ENCODE peak calls at places on chromosomes 16 and 17, in ten cellular contexts. W is sciatic nerve; Z is Daoy; V is effector memory CD4-positive, alpha-beta T cell; C is GM10248; T is NCI-H69; K is HAP-1; O is stimulated activated naive CD8-positive, alpha-beta T cell treated with anti-CD3 and anti-CD28 coated beads, Interleukin-15, amount 100 ng/mL, for 72 hours; G is effector CD4-positive, alpha-beta T cell; X is dorsolateral prefrontal cortex. F is an unnamed sample.

GRCh38 chr17:40871316-40871715 is 4.3 kb upstream of the KRT12 start:
- DNase-seq in W (no peak), Z (no peak), V (no peak), C (no peak), T (no peak), K (no peak), O (no peak), G (no peak), X (no peak), F (no peak)

GRCh38 chr16:4376126-4376819 is 4.6 kb downstream of the VASN start:
- DNase-seq in W (peak; percentile 93), Z (peak; percentile 71), V (no peak), C (no peak), T (no peak), K (no peak), O (no peak), G (no peak), X (peak; percentile 91), F (peak; percentile 91)

GRCh38 chr17:42989726-42990652 is 8.2 kb upstream of the RPL27 start:
- DNase-seq in W (no peak), Z (no peak), V (no peak), C (no peak), T (no peak), K (no peak), O (no peak), G (no peak), X (no peak), F (no peak)

GRCh38 chr16:24986512-24987303 is 28.5 kb downstream of the ARHGAP17 start:
- DNase-seq in W (no peak), Z (peak; percentile 67), V (no peak), C (no peak), T (no peak), K (no peak), O (no peak), G (no peak), X (peak; percentile 34), F (peak; percentile 36)

GRCh38 chr17:15456972-15457722 is 10.3 kb downstream of the CDRT4 start:
- DNase-seq in W (peak; percentile 83), Z (peak; percentile 76), V (no peak), C (no peak), T (no peak), K (no peak), O (no peak), G (no peak), X (peak; percentile 82), F (peak; percentile 85)

GRCh38 chr17:4301066-4301465 is 37.3 kb upstream of the ANKFY1 start:
- DNase-seq in W (no peak), Z (no peak), V (no peak), C (no peak), T (no peak), K (no peak), O (no peak), G (no peak), X (peak; percentile 20), F (no peak)

GRCh38 chr17:57251211-57251787 is 5.0 kb upstream of the MSI2 start:
- DNase-seq in W (no peak), Z (no peak), V (no peak), C (no peak), T (no peak), K (no peak), O (no peak), G (no peak), X (no peak), F (no peak)

GRCh38 chr16:6956511-6956910 is 376.1 kb upstream of the RBFOX1 start:
- DNase-seq in W (no peak), Z (no peak), V (no peak), C (no peak), T (no peak), K (no peak), O (no peak), G (no peak), X (no peak), F (no peak)

GRCh38 chr17:55133583-55133982 is 131.2 kb upstream of the HLF start:
- DNase-seq in W (no peak), Z (no peak), V (no peak), C (no peak), T (no peak), K (no peak), O (no peak), G (no peak), X (no peak), F (no peak)

GRCh38 chr16:15770512-15770911 is 86.3 kb downstream of the MYH11 start:
- DNase-seq in W (no peak), Z (peak; percentile 47), V (no peak), C (no peak), T (no peak), K (no peak), O (no peak), G (no peak), X (no peak), F (peak; percentile 74)

F was measured in GM03348.